ENCODE peak calls at places on chromosome 9, in ten cellular contexts. L is SK-N-DZ; C is naive B cell; X is central memory CD8-positive, alpha-beta T cell; K is hippocampal formation; B is cardiac septum; R is DMS 273 treated with DMSO at 0.1 percent for 48 hours; M is activated T-helper 1 cell treated with Interleukin-2 at 50 U/mL for 16 hours; I is substantia nigra; D is CD8-positive, alpha-beta T cell. O is an unnamed sample.
A peak's percentile ranks its signal among the peaks of the same experiment; 100 is the strongest.

GRCh38 chr9:8679405-8679951 is 879.9 kb upstream of the DMAC1 start:
- DNase-seq in L (no peak), C (no peak), X (no peak), K (peak; percentile 63), B (no peak), R (no peak), M (no peak), I (peak; percentile 3), D (no peak), O (no peak)

GRCh38 chr9:20624201-20625002 is 2.1 kb upstream of the MLLT3 start:
- DNase-seq in L (peak; percentile 43), C (peak; percentile 29), X (no peak), K (peak; percentile 87), B (no peak), R (peak; percentile 53), M (peak; percentile 10), I (peak; percentile 36), D (peak; percentile 53), O (peak; percentile 77)

GRCh38 chr9:99497641-99498040 is 275.6 kb downstream of the SEC61B start:
- DNase-seq in L (no peak), C (no peak), X (no peak), K (no peak), B (no peak), R (no peak), M (no peak), I (no peak), D (no peak), O (no peak)

GRCh38 chr9:76394896-76395244 is 644 bp upstream of the RFK start:
- DNase-seq in L (peak; percentile 92), C (no peak), X (no peak), K (peak; percentile 62), B (peak; percentile 76), R (no peak), M (peak; percentile 16), I (peak; percentile 59), D (no peak), O (peak; percentile 56)

GRCh38 chr9:34171753-34172535 is 6.9 kb upstream of the UBAP1 start:
- DNase-seq in L (peak; percentile 31), C (peak; percentile 77), X (no peak), K (peak; percentile 8), B (peak; percentile 77), R (no peak), M (no peak), I (peak; percentile 42), D (peak; percentile 54), O (no peak)

GRCh38 chr9:113289091-113289490 is 13.6 kb downstream of the PRPF4 start:
- DNase-seq in L (no peak), C (no peak), X (no peak), K (no peak), B (no peak), R (no peak), M (no peak), I (no peak), D (no peak), O (no peak)

GRCh38 chr9:120078112-120078511 is 501.9 kb downstream of the CDK5RAP2 start:
- DNase-seq in L (no peak), C (no peak), X (no peak), K (no peak), B (no peak), R (no peak), M (no peak), I (no peak), D (no peak), O (no peak)

GRCh38 chr9:18142964-18143363 is 331.0 kb upstream of the ADAMTSL1 start:
- DNase-seq in L (no peak), C (no peak), X (no peak), K (no peak), B (no peak), R (no peak), M (no peak), I (no peak), D (no peak), O (peak; percentile 3)

GRCh38 chr9:130888146-130888885 is 8.3 kb downstream of the QRFP start:
- DNase-seq in L (no peak), C (no peak), X (no peak), K (no peak), B (no peak), R (no peak), M (no peak), I (no peak), D (no peak), O (no peak)

GRCh38 chr9:82117528-82117927 is 129.0 kb downstream of the SPATA31D1 start:
- DNase-seq in L (no peak), C (no peak), X (no peak), K (peak; percentile 68), B (no peak), R (no peak), M (no peak), I (no peak), D (no peak), O (no peak)

GRCh38 chr9:127805620-127806019 is 2.9 kb downstream of the FPGS start:
- DNase-seq in L (no peak), C (no peak), X (no peak), K (no peak), B (no peak), R (no peak), M (no peak), I (no peak), D (no peak), O (peak; percentile 29)

GRCh38 chr9:101064206-101064605 is 35.7 kb downstream of the PLPPR1 start:
- DNase-seq in L (no peak), C (no peak), X (no peak), K (no peak), B (no peak), R (no peak), M (no peak), I (no peak), D (no peak), O (no peak)

GRCh38 chr9:85158512-85158911 is 489.0 kb downstream of the NTRK2 start:
- DNase-seq in L (no peak), C (no peak), X (no peak), K (no peak), B (no peak), R (no peak), M (no peak), I (no peak), D (no peak), O (no peak)

GRCh38 chr9:81116340-81117207 is 572.8 kb downstream of the TLE1 start:
- DNase-seq in L (no peak), C (no peak), X (no peak), K (no peak), B (no peak), R (no peak), M (no peak), I (no peak), D (no peak), O (no peak)

GRCh38 chr9:101727621-101728524 is 10.6 kb downstream of the GRIN3A start:
- DNase-seq in L (peak; percentile 20), C (no peak), X (no peak), K (peak; percentile 29), B (no peak), R (no peak), M (no peak), I (no peak), D (no peak), O (peak; percentile 14)

GRCh38 chr9:112971415-112971814 is 40.6 kb downstream of the ZNF883 start:
- DNase-seq in L (peak; percentile 38), C (no peak), X (no peak), K (no peak), B (no peak), R (no peak), M (no peak), I (no peak), D (no peak), O (peak; percentile 28)

GRCh38 chr9:108083160-108083559 is 593.6 kb upstream of the KLF4 start:
- DNase-seq in L (peak; percentile 14), C (no peak), X (no peak), K (no peak), B (no peak), R (no peak), M (no peak), I (no peak), D (no peak), O (no peak)

GRCh38 chr9:18256574-18256973 is 217.4 kb upstream of the ADAMTSL1 start:
- DNase-seq in L (peak; percentile 18), C (no peak), X (no peak), K (no peak), B (no peak), R (no peak), M (no peak), I (no peak), D (no peak), O (no peak)

GRCh38 chr9:17081814-17082213 is 53.0 kb upstream of the CNTLN start:
- DNase-seq in L (no peak), C (no peak), X (no peak), K (no peak), B (no peak), R (no peak), M (no peak), I (no peak), D (no peak), O (no peak)

GRCh38 chr9:75001719-75002421 is 26.2 kb downstream of the CARNMT1 start:
- DNase-seq in L (peak; percentile 74), C (peak; percentile 55), X (no peak), K (peak; percentile 81), B (no peak), R (peak; percentile 48), M (no peak), I (peak; percentile 1), D (no peak), O (peak; percentile 76)

GRCh38 chr9:113164536-113165300 is 13.9 kb downstream of the SLC31A2 start:
- DNase-seq in L (no peak), C (no peak), X (no peak), K (peak; percentile 43), B (no peak), R (no peak), M (no peak), I (peak; percentile 69), D (no peak), O (peak; percentile 23)

GRCh38 chr9:99052849-99053715 is 51.8 kb upstream of the TGFBR1 start:
- DNase-seq in L (no peak), C (peak; percentile 30), X (no peak), K (no peak), B (no peak), R (no peak), M (no peak), I (no peak), D (no peak), O (no peak)

GRCh38 chr9:109755040-109755439 is 25.0 kb upstream of the PALM2AKAP2 start:
- DNase-seq in L (no peak), C (no peak), X (no peak), K (no peak), B (no peak), R (no peak), M (no peak), I (no peak), D (no peak), O (no peak)

GRCh38 chr9:36317766-36318165 is 59.5 kb upstream of the GNE start:
- DNase-seq in L (no peak), C (no peak), X (no peak), K (no peak), B (peak; percentile 78), R (no peak), M (no peak), I (no peak), D (no peak), O (no peak)

GRCh38 chr9:95606951-95607350 is 90.2 kb upstream of the PTCH1 start:
- DNase-seq in L (no peak), C (no peak), X (no peak), K (no peak), B (no peak), R (no peak), M (no peak), I (no peak), D (no peak), O (no peak)

GRCh38 chr9:25678147-25678666 is at the start of gene TUSC1:
- DNase-seq in L (peak; percentile 53), C (peak; percentile 44), X (no peak), K (peak; percentile 71), B (peak; percentile 89), R (peak; percentile 28), M (no peak), I (peak; percentile 91), D (no peak), O (peak; percentile 87)

GRCh38 chr9:92035146-92035545 is 80.1 kb downstream of the SPTLC1 start:
- DNase-seq in L (no peak), C (no peak), X (no peak), K (no peak), B (no peak), R (no peak), M (no peak), I (no peak), D (no peak), O (no peak)

GRCh38 chr9:3497406-3497805 is 28.4 kb downstream of the RFX3 start:
- DNase-seq in L (no peak), C (no peak), X (no peak), K (no peak), B (no peak), R (no peak), M (no peak), I (no peak), D (no peak), O (peak; percentile 59)